ENCODE peak calls at places on chromosomes 5 and 9, in six cellular contexts. Y, T, R, O, Q and F are unnamed samples.

GRCh38 chr9:13769641-13770040 is 490.1 kb upstream of the MPDZ start:
- DNase-seq in Y (no peak), T (no peak), R (no peak), O (no peak), Q (no peak), F (no peak)

GRCh38 chr5:142679744-142680143 is 6.1 kb downstream of the FGF1 start:
- DNase-seq in Y (no peak), T (no peak), R (no peak), O (no peak), Q (no peak), F (no peak)

GRCh38 chr5:135989686-135990085 is 34.9 kb upstream of the LECT2 start:
- DNase-seq in Y (no peak), T (no peak), R (no peak), O (no peak), Q (no peak), F (no peak)

GRCh38 chr5:51987679-51988209 is 604.5 kb downstream of the ISL1 start:
- DNase-seq in Y (peak; percentile 72), T (no peak), R (no peak), O (no peak), Q (no peak), F (no peak)

GRCh38 chr5:123496892-123497291 is 15.1 kb upstream of the CSNK1G3 start:
- DNase-seq in Y (no peak), T (peak; percentile 28), R (peak; percentile 52), O (no peak), Q (no peak), F (no peak)

GRCh38 chr9:135282001-135282731 is 194.7 kb downstream of the OLFM1 start:
- DNase-seq in Y (peak; percentile 99), T (peak; percentile 91), R (peak; percentile 4), O (peak; percentile 27), Q (peak; percentile 13), F (peak; percentile 50)

GRCh38 chr5:154118832-154119442 is 71.6 kb upstream of the GALNT10 start:
- DNase-seq in Y (no peak), T (peak; percentile 80), R (no peak), O (no peak), Q (no peak), F (peak; percentile 53)

GRCh38 chr9:1047605-1048235 is 2.4 kb upstream of the DMRT2 start:
- DNase-seq in Y (no peak), T (no peak), R (peak; percentile 21), O (no peak), Q (no peak), F (no peak)

GRCh38 chr5:152255411-152255810 is 149.7 kb downstream of the NMUR2 start:
- DNase-seq in Y (no peak), T (no peak), R (no peak), O (no peak), Q (no peak), F (no peak)

GRCh38 chr9:111438576-111439235 is 45.5 kb downstream of the ECPAS start:
- DNase-seq in Y (peak; percentile 96), T (no peak), R (peak; percentile 49), O (no peak), Q (no peak), F (no peak)

GRCh38 chr5:101429241-101429640 is 526.2 kb upstream of the ST8SIA4 start:
- DNase-seq in Y (no peak), T (no peak), R (peak; percentile 29), O (no peak), Q (no peak), F (no peak)

GRCh38 chr9:91395553-91396470 is 27.8 kb downstream of the NFIL3 start:
- DNase-seq in Y (peak; percentile 99), T (no peak), R (peak; percentile 89), O (no peak), Q (no peak), F (no peak)

GRCh38 chr9:134993416-134993815 is 75.7 kb upstream of the FCN1 start:
- DNase-seq in Y (no peak), T (no peak), R (no peak), O (no peak), Q (no peak), F (no peak)

GRCh38 chr5:149262315-149262714 is 9.3 kb upstream of the AFAP1L1 start:
- DNase-seq in Y (no peak), T (no peak), R (no peak), O (no peak), Q (no peak), F (no peak)

GRCh38 chr9:93826209-93826608 is 128.9 kb downstream of the BARX1 start:
- DNase-seq in Y (no peak), T (no peak), R (no peak), O (peak; percentile 31), Q (no peak), F (peak; percentile 74)

GRCh38 chr5:62007457-62007856 is 298.5 kb upstream of the KIF2A start:
- DNase-seq in Y (no peak), T (no peak), R (no peak), O (no peak), Q (no peak), F (no peak)

GRCh38 chr5:1723957-1724821 is 75.4 kb downstream of the MRPL36 start:
- DNase-seq in Y (no peak), T (no peak), R (no peak), O (no peak), Q (no peak), F (no peak)

GRCh38 chr9:126979461-126979860 is 64.9 kb downstream of the RALGPS1 start:
- DNase-seq in Y (no peak), T (peak; percentile 7), R (no peak), O (no peak), Q (no peak), F (no peak)

GRCh38 chr5:886716-887325 is 5.8 kb downstream of the BRD9 start:
- DNase-seq in Y (peak; percentile 31), T (no peak), R (no peak), O (no peak), Q (no peak), F (no peak)

GRCh38 chr9:93058357-93059096 is at the start of gene SUSD3:
- DNase-seq in Y (no peak), T (no peak), R (peak; percentile 38), O (peak; percentile 24), Q (peak; percentile 52), F (peak; percentile 98)

GRCh38 chr5:155546075-155546474 is 532.5 kb downstream of the KIF4B start:
- DNase-seq in Y (no peak), T (peak; percentile 67), R (no peak), O (no peak), Q (no peak), F (no peak)

GRCh38 chr5:16907270-16907669 is 28.8 kb downstream of the MYO10 start:
- DNase-seq in Y (no peak), T (no peak), R (no peak), O (no peak), Q (no peak), F (no peak)

GRCh38 chr9:124345751-124346281 is 69.4 kb downstream of the PSMB7 start:
- DNase-seq in Y (no peak), T (no peak), R (no peak), O (no peak), Q (no peak), F (no peak)

GRCh38 chr5:123438902-123439301 is 15.7 kb upstream of the CEP120 start:
- DNase-seq in Y (no peak), T (no peak), R (no peak), O (peak; percentile 18), Q (no peak), F (no peak)

GRCh38 chr5:91070761-91071429 is 312.2 kb downstream of the ARRDC3 start:
- DNase-seq in Y (no peak), T (no peak), R (no peak), O (no peak), Q (no peak), F (no peak)

GRCh38 chr5:40505031-40505430 is 174.7 kb upstream of the PTGER4 start:
- DNase-seq in Y (no peak), T (no peak), R (no peak), O (no peak), Q (no peak), F (no peak)

GRCh38 chr5:180468732-180469585 is 25.2 kb upstream of the CNOT6 start:
- DNase-seq in Y (no peak), T (no peak), R (no peak), O (no peak), Q (no peak), F (no peak)

GRCh38 chr5:135057233-135057632 is 23.2 kb upstream of the PITX1 start:
- DNase-seq in Y (no peak), T (no peak), R (no peak), O (no peak), Q (no peak), F (no peak)

GRCh38 chr5:662751-663435 is 30.3 kb downstream of the TPPP start:
- DNase-seq in Y (no peak), T (no peak), R (no peak), O (no peak), Q (no peak), F (no peak)

GRCh38 chr9:85666086-85666485 is 75.7 kb downstream of the AGTPBP1 start:
- DNase-seq in Y (no peak), T (no peak), R (no peak), O (no peak), Q (no peak), F (no peak)

GRCh38 chr5:102888483-102888882 is 133.4 kb downstream of the PAM start:
- DNase-seq in Y (no peak), T (no peak), R (no peak), O (no peak), Q (no peak), F (no peak)

GRCh38 chr9:131116281-131117101 is 8.9 kb upstream of the NUP214 start:
- DNase-seq in Y (no peak), T (peak; percentile 29), R (no peak), O (no peak), Q (no peak), F (no peak)

GRCh38 chr5:172852490-172853354 is 18.7 kb downstream of the ERGIC1 start:
- DNase-seq in Y (no peak), T (no peak), R (peak; percentile 52), O (peak; percentile 57), Q (no peak), F (no peak)

GRCh38 chr5:5242056-5242455 is 101.9 kb downstream of the ADAMTS16 start:
- DNase-seq in Y (no peak), T (no peak), R (no peak), O (no peak), Q (no peak), F (peak; percentile 20)

GRCh38 chr9:114606597-114607207 is 4.4 kb upstream of the TMEM268 start:
- DNase-seq in Y (no peak), T (no peak), R (peak; percentile 89), O (no peak), Q (no peak), F (no peak)

GRCh38 chr5:33231935-33232334 is 208.8 kb upstream of the TARS1 start:
- DNase-seq in Y (no peak), T (no peak), R (peak; percentile 46), O (no peak), Q (no peak), F (no peak)

GRCh38 chr5:138180183-138180782 is 1.4 kb downstream of the KIF20A start:
- DNase-seq in Y (peak; percentile 77), T (peak; percentile 15), R (peak; percentile 65), O (peak; percentile 81), Q (peak; percentile 12), F (peak; percentile 69)

GRCh38 chr5:56522972-56523371 is 289.8 kb upstream of the ANKRD55 start:
- DNase-seq in Y (no peak), T (no peak), R (peak; percentile 62), O (no peak), Q (no peak), F (no peak)

GRCh38 chr5:17748196-17748595 is 113.9 kb downstream of the TAF11L14 start:
- DNase-seq in Y (peak; percentile 65), T (no peak), R (no peak), O (peak; percentile 9), Q (no peak), F (no peak)